ENCODE peak calls at places on chromosomes 16 and 17, in seven cellular contexts. X, T, P, D, R, B and W are unnamed samples.

GRCh38 chr16:80054656-80055055 is 454.1 kb upstream of the MAF start:
- DNase-seq in X (no peak), T (no peak), P (no peak), D (no peak), R (no peak), B (no peak), W (no peak)

GRCh38 chr16:6193718-6194117 is 1096.1 kb upstream of the EEF2KMT start:
- DNase-seq in X (no peak), T (peak), P (no peak), D (no peak), R (no peak), B (no peak), W (no peak)

GRCh38 chr16:54847207-54847606 is 83.5 kb upstream of the IRX5 start:
- DNase-seq in X (no peak), T (peak), P (no peak), D (no peak), R (no peak), B (no peak), W (no peak)

GRCh38 chr17:35294756-35295155 is 51.9 kb downstream of the SLFN5 start:
- DNase-seq in X (no peak), T (no peak), P (no peak), D (no peak), R (no peak), B (no peak), W (no peak)

GRCh38 chr17:34156741-34157589 is 98.1 kb upstream of the CCL2 start:
- DNase-seq in X (no peak), T (peak), P (peak), D (no peak), R (no peak), B (no peak), W (no peak)

GRCh38 chr17:6541886-6542285 is 14.5 kb downstream of the PITPNM3 start:
- DNase-seq in X (no peak), T (no peak), P (no peak), D (no peak), R (no peak), B (no peak), W (no peak)

GRCh38 chr16:72935896-72936295 is 112.0 kb downstream of the ZFHX3 start:
- DNase-seq in X (no peak), T (no peak), P (no peak), D (no peak), R (no peak), B (peak), W (no peak)

GRCh38 chr17:78013683-78014467 is 55.4 kb downstream of the TNRC6C start:
- DNase-seq in X (peak), T (peak), P (no peak), D (peak), R (peak), B (peak), W (peak)

GRCh38 chr17:64327201-64327930 is 63.3 kb downstream of the PECAM1 start:
- DNase-seq in X (no peak), T (peak), P (no peak), D (no peak), R (no peak), B (no peak), W (no peak)

GRCh38 chr17:64281962-64282752 is 19.1 kb upstream of the TEX2 start:
- DNase-seq in X (peak), T (peak), P (no peak), D (peak), R (peak), B (peak), W (peak)

GRCh38 chr17:61454932-61455753 is 2.9 kb downstream of the TBX4 start:
- DNase-seq in X (no peak), T (no peak), P (no peak), D (no peak), R (no peak), B (no peak), W (no peak)
- H3K27ac ChIP-seq in X (no peak), T (no peak), P (no peak), D (no peak), R (no peak), B (no peak), W (no peak)

DNA sequence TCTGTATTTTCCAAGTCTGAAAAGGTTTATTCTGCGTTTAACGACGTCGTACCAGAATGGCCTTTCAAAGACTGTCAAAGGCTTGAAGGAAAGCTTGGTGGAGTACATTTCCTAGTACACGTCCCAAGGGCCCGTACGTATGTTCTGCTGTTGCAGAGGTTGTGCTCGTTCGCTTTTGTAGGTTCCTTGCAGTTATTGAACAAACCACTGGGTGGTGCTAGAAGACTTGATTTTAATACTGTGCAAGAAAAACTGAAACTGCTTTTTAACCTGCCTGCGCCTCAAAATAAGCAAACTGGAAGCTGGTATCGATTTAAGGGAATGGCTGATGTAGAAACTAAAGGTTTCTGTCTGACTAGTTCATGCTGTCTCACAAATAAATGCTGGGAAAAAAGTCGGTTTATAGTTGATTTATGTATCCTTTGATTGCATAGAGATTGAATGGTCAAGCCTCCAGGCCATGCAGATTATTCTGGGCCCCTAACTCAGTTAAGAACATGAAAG is 54.6 kb downstream of the USP10 start:
- DNase-seq in X (peak), T (peak), P (no peak), D (peak), R (peak), B (peak), W (no peak)
- H3K27ac ChIP-seq in X (no peak), T (no peak), P (no peak), D (no peak), R (no peak), B (no peak), W (no peak)

GRCh38 chr16:255183-255582 is 20.6 kb downstream of the RGS11 start:
- DNase-seq in X (no peak), T (no peak), P (no peak), D (no peak), R (no peak), B (no peak), W (no peak)

GRCh38 chr16:254461-254860 is 19.8 kb downstream of the FAM234A start:
- DNase-seq in X (no peak), T (no peak), P (no peak), D (no peak), R (no peak), B (no peak), W (no peak)

GRCh38 chr16:249431-249830 is 14.8 kb downstream of the FAM234A start:
- DNase-seq in X (no peak), T (no peak), P (peak), D (no peak), R (no peak), B (no peak), W (no peak)

GRCh38 chr16:252366-253337 is 18.0 kb downstream of the FAM234A start:
- DNase-seq in X (no peak), T (no peak), P (no peak), D (no peak), R (no peak), B (no peak), W (no peak)

GRCh38 chr16:253833-254232 is 19.2 kb downstream of the FAM234A start:
- DNase-seq in X (no peak), T (no peak), P (no peak), D (no peak), R (no peak), B (no peak), W (no peak)
- H3K27ac ChIP-seq in X (no peak), T (no peak), P (no peak), D (no peak), R (no peak), B (no peak), W (no peak)

GRCh38 chr16:85679870-85680269 is 8.9 kb downstream of the GINS2 start:
- DNase-seq in X (no peak), T (no peak), P (peak), D (no peak), R (no peak), B (no peak), W (no peak)

GRCh38 chr16:85682516-85682915 is 6.2 kb downstream of the GINS2 start:
- DNase-seq in X (no peak), T (no peak), P (peak), D (no peak), R (no peak), B (no peak), W (no peak)

GRCh38 chr16:85680352-85680944 is 8.3 kb downstream of the GINS2 start:
- DNase-seq in X (no peak), T (no peak), P (peak), D (no peak), R (no peak), B (no peak), W (no peak)

GRCh38 chr16:85683363-85683762 is 5.4 kb downstream of the GINS2 start:
- DNase-seq in X (no peak), T (no peak), P (peak), D (no peak), R (no peak), B (no peak), W (no peak)

DNA sequence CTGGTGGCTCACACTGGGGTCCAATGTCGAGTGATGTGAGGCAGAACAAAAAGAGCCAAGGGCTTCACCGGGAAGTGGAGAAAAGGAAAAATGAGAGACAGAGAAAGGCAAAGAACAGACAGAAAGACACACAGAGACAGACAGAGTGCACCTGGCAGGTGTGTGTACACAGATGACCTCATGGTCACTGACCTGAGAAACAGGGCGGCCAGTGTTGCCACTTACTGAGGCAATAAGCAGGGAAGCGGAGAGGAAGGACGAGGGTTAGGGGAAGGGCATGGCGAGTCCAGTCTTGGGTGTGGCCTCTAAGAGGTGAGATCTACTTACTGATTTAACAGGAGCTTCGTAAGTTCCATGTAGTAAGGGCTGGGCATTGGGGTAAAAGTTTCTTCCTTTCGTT is 7.5 kb downstream of the GINS2 start:
- DNase-seq in X (no peak), T (no peak), P (peak), D (no peak), R (no peak), B (no peak), W (no peak)
- H3K27ac ChIP-seq in X (no peak), T (no peak), P (no peak), D (no peak), R (no peak), B (no peak), W (no peak)

DNA sequence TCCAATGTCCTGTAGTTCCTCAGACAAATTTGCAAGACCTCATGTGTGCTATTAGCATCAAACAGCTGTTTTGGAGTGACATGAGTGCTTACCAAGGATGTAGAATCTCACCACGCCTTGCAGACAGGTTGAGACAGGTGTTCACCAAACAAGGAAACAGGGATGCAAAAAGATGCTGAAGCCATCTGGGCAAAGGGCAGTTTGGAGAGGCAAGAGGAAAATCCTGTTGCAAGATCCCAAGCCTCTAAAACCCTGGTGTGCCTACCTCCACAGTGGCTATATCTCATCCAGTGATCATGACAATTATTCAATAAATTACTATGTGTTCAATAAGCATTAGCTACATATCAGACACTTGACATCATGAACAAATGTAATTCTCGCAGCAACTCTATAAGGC is 373.8 kb downstream of the SOX9 start:
- DNase-seq in X (no peak), T (no peak), P (no peak), D (no peak), R (no peak), B (no peak), W (no peak)
- H3K27ac ChIP-seq in X (no peak), T (no peak), P (no peak), D (no peak), R (peak), B (no peak), W (no peak)

DNA sequence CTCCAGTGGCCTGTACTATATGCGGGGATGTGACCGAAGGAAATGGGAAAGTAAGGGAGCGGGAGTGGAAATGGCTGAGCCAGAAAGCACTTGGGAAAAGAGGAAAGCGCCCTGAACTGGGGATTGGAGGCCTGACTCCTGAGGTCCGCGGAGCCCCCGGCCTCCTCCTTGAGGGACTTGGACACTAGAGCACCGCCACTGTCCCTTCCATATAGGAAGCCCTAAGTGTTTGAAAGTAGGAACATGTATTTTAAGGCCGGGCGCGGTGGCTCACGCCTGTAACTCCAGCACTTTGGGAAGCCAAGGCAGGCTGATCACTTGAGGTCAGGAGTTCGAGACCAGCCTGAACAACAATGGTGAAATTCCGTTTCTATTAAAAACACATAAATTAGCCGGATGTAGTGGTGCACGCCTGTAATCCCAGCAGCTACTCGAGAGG is 530 bp upstream of the ZDHHC7 start:
- DNase-seq in X (no peak), T (no peak), P (no peak), D (no peak), R (no peak), B (no peak), W (no peak)
- H3K27ac ChIP-seq in X (peak), T (peak), P (peak), D (peak), R (peak), B (peak), W (peak)